ENCODE peak calls at places on chromosome 19, in five cellular contexts. One of them, this sample, is unnamed.

GRCh38 chr19:31351212-31352193 is 2.3 kb upstream of the TSHZ3 start:
- DNase-seq in CD8-positive, alpha-beta T cell: no peak
- DNase-seq in body of pancreas: no peak
- DNase-seq in AG04450: no peak
- DNase-seq in dorsolateral prefrontal cortex: no peak
- DNase-seq in this sample: no peak

GRCh38 chr19:50315773-50316448 is 13.3 kb downstream of the KCNC3 start:
- DNase-seq in CD8-positive, alpha-beta T cell: no peak
- DNase-seq in body of pancreas: no peak
- DNase-seq in AG04450: no peak
- DNase-seq in dorsolateral prefrontal cortex: no peak
- DNase-seq in this sample: peak

GRCh38 chr19:7533281-7533819 is 2.2 kb upstream of the PNPLA6 start:
- DNase-seq in CD8-positive, alpha-beta T cell: no peak
- DNase-seq in body of pancreas: peak
- DNase-seq in AG04450: no peak
- DNase-seq in dorsolateral prefrontal cortex: no peak
- DNase-seq in this sample: peak

GRCh38 chr19:6533000-6533328 is 2.1 kb downstream of the TNFSF9 start:
- DNase-seq in CD8-positive, alpha-beta T cell: no peak
- DNase-seq in body of pancreas: no peak
- DNase-seq in AG04450: no peak
- DNase-seq in dorsolateral prefrontal cortex: no peak
- DNase-seq in this sample: no peak

GRCh38 chr19:31308781-31309180 is 40.5 kb downstream of the TSHZ3 start:
- DNase-seq in CD8-positive, alpha-beta T cell: no peak
- DNase-seq in body of pancreas: no peak
- DNase-seq in AG04450: no peak
- DNase-seq in dorsolateral prefrontal cortex: no peak
- DNase-seq in this sample: no peak

GRCh38 chr19:38184815-38185214 is 39.2 kb downstream of the DPF1 start:
- DNase-seq in CD8-positive, alpha-beta T cell: no peak
- DNase-seq in body of pancreas: no peak
- DNase-seq in AG04450: no peak
- DNase-seq in dorsolateral prefrontal cortex: no peak
- DNase-seq in this sample: no peak

GRCh38 chr19:55691561-55692481 is 16.8 kb downstream of the EPN1 start:
- DNase-seq in CD8-positive, alpha-beta T cell: no peak
- DNase-seq in body of pancreas: no peak
- DNase-seq in AG04450: no peak
- DNase-seq in dorsolateral prefrontal cortex: peak
- DNase-seq in this sample: no peak

GRCh38 chr19:33865306-33865705 is 68.6 kb downstream of the KCTD15 start:
- DNase-seq in CD8-positive, alpha-beta T cell: no peak
- DNase-seq in body of pancreas: no peak
- DNase-seq in AG04450: no peak
- DNase-seq in dorsolateral prefrontal cortex: no peak
- DNase-seq in this sample: no peak

GRCh38 chr19:56837892-56838679 is 2.4 kb downstream of the PEG3 start:
- DNase-seq in CD8-positive, alpha-beta T cell: no peak
- DNase-seq in body of pancreas: peak
- DNase-seq in AG04450: no peak
- DNase-seq in dorsolateral prefrontal cortex: peak
- DNase-seq in this sample: no peak

GRCh38 chr19:33448159-33448516 is 73.5 kb downstream of the PEPD start:
- DNase-seq in CD8-positive, alpha-beta T cell: no peak
- DNase-seq in body of pancreas: no peak
- DNase-seq in AG04450: no peak
- DNase-seq in dorsolateral prefrontal cortex: no peak
- DNase-seq in this sample: no peak

GRCh38 chr19:49333426-49334288 is 1.5 kb upstream of the CD37 start:
- DNase-seq in CD8-positive, alpha-beta T cell: peak
- DNase-seq in body of pancreas: no peak
- DNase-seq in AG04450: no peak
- DNase-seq in dorsolateral prefrontal cortex: no peak
- DNase-seq in this sample: no peak

GRCh38 chr19:45215391-45216191 is 29.6 kb downstream of the EXOC3L2 start:
- DNase-seq in CD8-positive, alpha-beta T cell: no peak
- DNase-seq in body of pancreas: peak
- DNase-seq in AG04450: no peak
- DNase-seq in dorsolateral prefrontal cortex: no peak
- DNase-seq in this sample: no peak

GRCh38 chr19:10830941-10831779 is 4.9 kb downstream of the TMED1 start:
- DNase-seq in CD8-positive, alpha-beta T cell: no peak
- DNase-seq in body of pancreas: no peak
- DNase-seq in AG04450: no peak
- DNase-seq in dorsolateral prefrontal cortex: no peak
- DNase-seq in this sample: no peak

GRCh38 chr19:20565321-20566018 is at the start of gene ZNF737:
- DNase-seq in CD8-positive, alpha-beta T cell: peak
- DNase-seq in body of pancreas: peak
- DNase-seq in AG04450: peak
- DNase-seq in dorsolateral prefrontal cortex: peak
- DNase-seq in this sample: peak

GRCh38 chr19:16441661-16442071 is 30.1 kb downstream of the EPS15L1 start:
- DNase-seq in CD8-positive, alpha-beta T cell: no peak
- DNase-seq in body of pancreas: no peak
- DNase-seq in AG04450: no peak
- DNase-seq in dorsolateral prefrontal cortex: no peak
- DNase-seq in this sample: no peak

GRCh38 chr19:4065430-4066175 is 1.1 kb downstream of the ZBTB7A start:
- DNase-seq in CD8-positive, alpha-beta T cell: peak
- DNase-seq in body of pancreas: peak
- DNase-seq in AG04450: peak
- DNase-seq in dorsolateral prefrontal cortex: peak
- DNase-seq in this sample: peak
- H3K27ac ChIP-seq in CD8-positive, alpha-beta T cell: no peak
- H3K27ac ChIP-seq in body of pancreas: peak
- H3K27ac ChIP-seq in AG04450: no peak
- H3K27ac ChIP-seq in dorsolateral prefrontal cortex: peak
- H3K27ac ChIP-seq in this sample: peak

GRCh38 chr19:40693150-40693788 is 2.8 kb upstream of the NUMBL start:
- DNase-seq in CD8-positive, alpha-beta T cell: no peak
- DNase-seq in body of pancreas: no peak
- DNase-seq in AG04450: no peak
- DNase-seq in dorsolateral prefrontal cortex: no peak
- DNase-seq in this sample: no peak

GRCh38 chr19:40690699-40691420 is 409 bp upstream of the NUMBL start:
- DNase-seq in CD8-positive, alpha-beta T cell: peak
- DNase-seq in body of pancreas: peak
- DNase-seq in AG04450: peak
- DNase-seq in dorsolateral prefrontal cortex: peak
- DNase-seq in this sample: peak

GRCh38 chr19:40692212-40692551 is 1.7 kb upstream of the NUMBL start:
- DNase-seq in CD8-positive, alpha-beta T cell: no peak
- DNase-seq in body of pancreas: no peak
- DNase-seq in AG04450: no peak
- DNase-seq in dorsolateral prefrontal cortex: no peak
- DNase-seq in this sample: no peak

GRCh38 chr19:40690050-40690698 is at the start of gene NUMBL:
- DNase-seq in CD8-positive, alpha-beta T cell: no peak
- DNase-seq in body of pancreas: no peak
- DNase-seq in AG04450: no peak
- DNase-seq in dorsolateral prefrontal cortex: no peak
- DNase-seq in this sample: no peak

GRCh38 chr19:40691421-40692211 is 1.2 kb upstream of the NUMBL start:
- DNase-seq in CD8-positive, alpha-beta T cell: no peak
- DNase-seq in body of pancreas: no peak
- DNase-seq in AG04450: no peak
- DNase-seq in dorsolateral prefrontal cortex: no peak
- DNase-seq in this sample: no peak
- H3K27ac ChIP-seq in CD8-positive, alpha-beta T cell: no peak
- H3K27ac ChIP-seq in body of pancreas: peak
- H3K27ac ChIP-seq in AG04450: peak
- H3K27ac ChIP-seq in dorsolateral prefrontal cortex: peak
- H3K27ac ChIP-seq in this sample: peak

DNA sequence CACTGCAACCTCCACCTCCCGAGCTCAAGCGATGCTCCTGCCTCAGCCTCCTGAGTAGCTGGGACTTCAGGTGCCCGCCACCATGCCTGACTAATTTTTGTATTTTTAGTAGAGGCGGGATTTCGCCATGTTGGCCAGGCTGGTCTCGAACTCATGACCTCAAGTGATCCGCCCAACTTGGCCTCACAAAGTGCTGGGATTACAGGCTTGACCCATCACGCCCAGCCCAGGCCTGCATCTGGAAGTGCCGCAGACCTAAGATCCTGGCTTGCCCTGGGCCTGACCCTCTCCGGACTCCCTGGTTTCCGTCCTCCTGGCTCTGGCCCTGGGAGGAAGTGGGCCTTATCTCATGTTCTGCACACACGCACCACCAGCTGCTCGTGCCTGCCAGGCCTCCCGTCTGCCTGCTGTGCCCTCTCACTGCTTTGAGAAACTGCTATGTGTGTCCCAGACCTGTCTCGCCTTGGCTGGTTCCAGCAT is 4.7 kb upstream of the PTGIR start:
- DNase-seq in CD8-positive, alpha-beta T cell: no peak
- DNase-seq in body of pancreas: peak
- DNase-seq in AG04450: no peak
- DNase-seq in dorsolateral prefrontal cortex: no peak
- DNase-seq in this sample: no peak
- H3K27ac ChIP-seq in CD8-positive, alpha-beta T cell: no peak
- H3K27ac ChIP-seq in body of pancreas: peak
- H3K27ac ChIP-seq in AG04450: no peak
- H3K27ac ChIP-seq in dorsolateral prefrontal cortex: no peak
- H3K27ac ChIP-seq in this sample: no peak

GRCh38 chr19:2038284-2039081 is 12.6 kb downstream of the MKNK2 start:
- DNase-seq in CD8-positive, alpha-beta T cell: no peak
- DNase-seq in body of pancreas: no peak
- DNase-seq in AG04450: no peak
- DNase-seq in dorsolateral prefrontal cortex: no peak
- DNase-seq in this sample: no peak
- H3K27ac ChIP-seq in CD8-positive, alpha-beta T cell: no peak
- H3K27ac ChIP-seq in body of pancreas: no peak
- H3K27ac ChIP-seq in AG04450: no peak
- H3K27ac ChIP-seq in dorsolateral prefrontal cortex: no peak
- H3K27ac ChIP-seq in this sample: no peak

GRCh38 chr19:47331931-47332547 is at the start of gene C5AR2:
- DNase-seq in CD8-positive, alpha-beta T cell: no peak
- DNase-seq in body of pancreas: no peak
- DNase-seq in AG04450: no peak
- DNase-seq in dorsolateral prefrontal cortex: no peak
- DNase-seq in this sample: no peak
- H3K27ac ChIP-seq in CD8-positive, alpha-beta T cell: no peak
- H3K27ac ChIP-seq in body of pancreas: peak
- H3K27ac ChIP-seq in AG04450: no peak
- H3K27ac ChIP-seq in dorsolateral prefrontal cortex: peak
- H3K27ac ChIP-seq in this sample: peak

GRCh38 chr19:1474011-1474764 is 4.8 kb downstream of the C19orf25 start:
- DNase-seq in CD8-positive, alpha-beta T cell: no peak
- DNase-seq in body of pancreas: no peak
- DNase-seq in AG04450: no peak
- DNase-seq in dorsolateral prefrontal cortex: no peak
- DNase-seq in this sample: peak
- H3K27ac ChIP-seq in CD8-positive, alpha-beta T cell: no peak
- H3K27ac ChIP-seq in body of pancreas: no peak
- H3K27ac ChIP-seq in AG04450: no peak
- H3K27ac ChIP-seq in dorsolateral prefrontal cortex: peak
- H3K27ac ChIP-seq in this sample: peak